ENCODE peak calls at places on chromosomes 13 and 19, in five cellular contexts. L, U, F, A and R are unnamed samples.

GRCh38 chr19:39165857-39166256 is 30.9 kb upstream of the NCCRP1 start:
- DNase-seq in A (no peak), U (no peak), L (no peak), F (no peak), R (no peak)

GRCh38 chr19:13539332-13539731 is 33.1 kb upstream of the CACNA1A start:
- DNase-seq in L (no peak), U (no peak), F (no peak), A (no peak), R (no peak)

GRCh38 chr13:103883152-103883551 is 816.9 kb upstream of the SLC10A2 start:
- DNase-seq in L (peak; percentile 49), F (peak; percentile 87), U (peak; percentile 80), A (peak; percentile 75), R (peak; percentile 84)

GRCh38 chr13:44244288-44244687 is 129.3 kb upstream of the SERP2 start:
- DNase-seq in F (no peak), U (no peak), A (no peak), L (no peak), R (no peak)

GRCh38 chr13:89554801-89555200 is 1792.7 kb upstream of the MIR17HG start:
- DNase-seq in A (no peak), U (no peak), L (no peak), F (no peak), R (no peak)

GRCh38 chr13:110228936-110229904 is 77.7 kb downstream of the COL4A1 start:
- DNase-seq in A (no peak), U (no peak), L (no peak), F (no peak), R (no peak)

GRCh38 chr19:48696353-48697010 is 711 bp downstream of the FUT2 start:
- DNase-seq in F (peak; percentile 74), U (no peak), A (no peak), L (no peak), R (no peak)

GRCh38 chr19:6238643-6239281 is 41.0 kb downstream of the MLLT1 start:
- DNase-seq in L (peak; percentile 70), U (peak; percentile 70), F (peak; percentile 74), A (no peak), R (no peak)

GRCh38 chr13:37481005-37481857 is 117.3 kb downstream of the POSTN start:
- DNase-seq in U (no peak), L (peak; percentile 27), F (no peak), A (no peak), R (no peak)

GRCh38 chr13:110651726-110652230 is 36.4 kb downstream of the NAXD start:
- DNase-seq in L (no peak), U (no peak), A (no peak), F (no peak), R (no peak)

GRCh38 chr19:36255316-36255715 is 40.4 kb downstream of the ZNF146 start:
- DNase-seq in F (no peak), L (no peak), A (no peak), U (no peak), R (no peak)

GRCh38 chr19:2097330-2098327 is 914 bp downstream of the IZUMO4 start:
- DNase-seq in A (no peak), U (no peak), L (peak; percentile 46), F (peak; percentile 91), R (peak; percentile 32)

GRCh38 chr19:7846247-7846646 is 16.2 kb downstream of the EVI5L start:
- DNase-seq in L (no peak), U (no peak), F (no peak), A (no peak), R (no peak)

GRCh38 chr19:16143399-16144215 is at the start of gene HSH2D:
- DNase-seq in U (peak; percentile 36), F (peak; percentile 96), A (no peak), L (no peak), R (no peak)

GRCh38 chr19:16141043-16141442 is 2.4 kb upstream of the HSH2D start:
- DNase-seq in F (no peak), A (no peak), L (no peak), U (no peak), R (no peak)

GRCh38 chr19:16146112-16146511 is 2.6 kb downstream of the HSH2D start:
- DNase-seq in U (no peak), L (no peak), F (no peak), A (no peak), R (no peak)

GRCh38 chr19:16142032-16142580 is 1.4 kb upstream of the HSH2D start:
- DNase-seq in U (no peak), F (no peak), A (no peak), L (no peak), R (no peak)

GRCh38 chr19:16144216-16144581 is 714 bp downstream of the HSH2D start:
- DNase-seq in A (no peak), U (no peak), F (no peak), L (no peak), R (no peak)
- H3K4me3 ChIP-seq in A (no peak overlapping the region), U (no peak overlapping the region), F (peak overlapping the region; percentile 49), L (no peak overlapping the region), R (no peak overlapping the region)

DNA sequence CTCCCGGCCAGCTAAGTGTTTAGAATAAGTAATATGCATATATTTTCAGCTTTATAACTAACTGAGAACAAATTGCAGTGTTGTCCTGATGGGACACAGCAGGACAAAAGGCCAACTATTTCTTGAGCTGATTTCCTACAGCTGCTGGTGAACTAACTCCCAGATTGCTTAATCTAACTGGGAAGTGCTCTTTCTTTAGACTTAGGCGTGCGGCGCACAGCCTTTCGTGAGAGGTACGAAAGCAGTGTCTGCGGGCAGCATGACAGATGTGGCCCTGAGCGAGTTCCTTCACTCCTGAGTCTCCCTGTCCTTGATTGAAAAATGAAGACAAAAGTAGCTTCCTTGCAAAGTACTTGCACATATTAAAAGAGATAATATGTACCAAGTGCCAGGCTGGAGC is 47.3 kb upstream of the NPAS1 start:
- DNase-seq in L (no peak), F (no peak), A (no peak), U (no peak), R (no peak)
- H3K4me1 ChIP-seq in L (peaks cover 17% of the 10 kb centered on the region), F (peaks cover 24% of the 10 kb centered on the region), A (peaks cover 42% of the 10 kb centered on the region), U (peaks cover 97% of the 10 kb centered on the region), R (peaks cover 72% of the 10 kb centered on the region)

GRCh38 chr19:46181386-46181774 is 33.3 kb downstream of the IGFL2 start:
- DNase-seq in A (no peak), F (no peak), U (no peak), L (no peak), R (peak; percentile 31)
- H3K27ac ChIP-seq in A (no peak overlapping the region), F (no peak overlapping the region), U (no peak overlapping the region), L (no peak overlapping the region), R (no peak overlapping the region)

GRCh38 chr19:45253396-45254027 is 2.4 kb downstream of the MARK4 start:
- DNase-seq in U (no peak), F (no peak), L (no peak), A (no peak), R (no peak)

GRCh38 chr19:45251452-45252354 is 632 bp downstream of the MARK4 start:
- DNase-seq in L (no peak), U (no peak), F (peak; percentile 79), A (no peak), R (no peak)

GRCh38 chr19:45249261-45250033 is 1.6 kb upstream of the MARK4 start:
- DNase-seq in U (no peak), F (no peak), A (no peak), L (no peak), R (no peak)

GRCh38 chr19:45250216-45250831 is 747 bp upstream of the MARK4 start:
- DNase-seq in A (no peak), U (no peak), F (no peak), L (no peak), R (no peak)

DNA sequence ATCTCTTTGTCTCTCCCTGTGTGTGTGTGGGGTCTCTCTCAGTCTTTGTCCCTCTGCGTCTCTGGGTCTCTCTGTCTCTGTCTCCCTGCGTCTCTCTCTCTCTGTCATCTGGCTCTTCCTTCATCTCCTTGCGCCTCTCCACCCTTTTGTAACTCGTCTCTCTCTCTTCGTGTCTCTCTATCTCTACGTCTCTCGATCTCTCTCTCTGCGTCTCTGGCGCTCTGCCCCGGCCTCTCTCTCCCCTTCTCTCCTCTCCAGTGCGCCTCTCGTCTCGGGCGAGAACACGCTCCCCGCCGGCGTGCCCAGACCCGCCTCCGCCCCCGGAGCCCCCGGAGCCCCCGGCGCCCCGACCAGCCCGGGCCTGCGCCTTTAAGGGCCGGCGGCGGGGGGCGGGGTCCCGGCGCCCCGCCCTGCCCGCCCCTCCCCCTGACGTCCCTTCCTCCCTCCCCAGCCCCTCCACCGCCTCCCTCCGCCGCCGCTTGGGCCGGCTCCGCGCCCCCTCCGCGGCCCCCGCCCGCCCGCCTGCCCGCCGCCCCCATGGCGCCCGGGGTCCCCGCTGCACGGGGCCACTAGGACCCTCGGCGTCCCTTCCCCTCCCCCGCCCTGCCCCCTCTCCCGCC is at the start of gene MARK4:
- DNase-seq in F (peak; percentile 76), U (peak; percentile 52), L (peak; percentile 44), A (peak; percentile 66), R (no peak)
- H3K4me3 ChIP-seq in F (peak within 1 kb of the TSS; percentile 88), U (peak within 1 kb of the TSS; percentile 78), L (peak within 1 kb of the TSS; percentile 98), A (peak within 1 kb of the TSS; percentile 75), R (peak within 1 kb of the TSS; percentile 99)

DNA sequence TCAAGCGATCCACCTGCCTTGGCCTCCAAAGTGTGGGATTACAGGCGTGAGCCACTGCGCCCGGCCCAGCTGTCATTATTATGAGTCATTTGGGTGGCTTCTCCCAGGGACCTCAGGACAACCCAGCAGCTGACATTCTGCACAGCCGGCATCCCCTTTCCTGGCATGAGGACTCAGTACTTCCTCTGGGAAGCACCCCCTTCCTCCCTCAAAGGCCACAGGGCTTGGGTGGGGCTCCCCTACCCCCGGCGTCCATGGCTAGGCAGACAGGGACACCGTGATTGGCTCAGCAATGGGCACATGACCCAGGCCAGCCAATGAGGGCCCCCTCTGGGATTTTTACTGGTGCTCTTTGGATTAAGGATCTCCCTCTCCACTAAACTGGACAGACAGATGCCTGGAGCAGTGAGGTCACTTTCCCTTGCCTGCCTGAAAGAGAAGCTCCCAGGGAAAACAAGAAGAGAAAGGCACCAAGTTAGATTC is 6.0 kb downstream of the KANK2 start:
- DNase-seq in L (peak; percentile 78), F (no peak), U (peak; percentile 83), A (no peak), R (peak; percentile 89)
- H3K4me1 ChIP-seq in L (peaks cover 20% of the 10 kb centered on the region), F (no peaks in the 10 kb centered on the region), U (peaks cover 100% of the 10 kb centered on the region), A (no peaks in the 10 kb centered on the region), R (peaks cover 87% of the 10 kb centered on the region)

DNA sequence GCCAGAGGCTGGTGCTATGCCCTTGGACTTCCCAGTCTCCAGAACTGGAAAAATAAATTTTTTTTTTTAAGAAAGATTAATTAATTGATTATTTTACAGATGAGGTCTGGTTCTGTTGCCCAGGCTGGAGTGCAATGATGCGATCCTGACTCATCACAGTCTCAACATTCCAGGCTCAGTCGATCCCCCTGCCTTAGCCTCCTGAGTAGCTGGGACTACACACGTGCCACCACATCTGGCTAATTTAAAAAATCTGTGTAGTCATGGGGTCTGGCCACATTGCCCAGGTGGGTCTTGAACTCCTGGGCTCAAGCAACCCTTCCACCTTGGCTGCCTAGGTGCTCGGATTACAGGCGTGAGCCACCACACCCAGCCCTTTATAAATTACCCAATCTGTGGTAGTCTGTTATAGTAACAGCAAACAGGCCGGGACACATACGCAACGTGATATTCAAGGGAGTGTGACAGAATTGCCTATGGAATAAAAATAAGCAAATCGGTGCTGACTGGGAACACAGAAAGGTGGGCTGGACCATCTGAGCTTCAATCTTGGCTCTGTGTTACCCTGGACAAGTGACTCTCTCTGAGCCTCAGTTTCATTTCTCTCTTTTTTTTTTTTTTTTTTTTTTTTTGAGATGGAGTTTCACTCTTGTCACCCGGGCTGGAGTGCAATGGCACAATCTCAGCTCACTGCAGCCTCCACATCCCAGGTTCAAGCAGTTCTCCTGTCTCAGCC is 42.8 kb downstream of the PIN1 start:
- DNase-seq in L (no peak), F (no peak), A (no peak), U (no peak), R (no peak)
- H3K27ac ChIP-seq in L (no peak overlapping the region), F (no peak overlapping the region), A (no peak overlapping the region), U (no peak overlapping the region), R (no peak overlapping the region)